ENCODE peak calls at places on chromosome 3, in nine cellular contexts. P is A549, E is HepG2, N is HCT116, W is K562, F is SK-N-SH, C is H1, D is GM12878, S is endothelial cell of umbilical vein. K is an unnamed sample.

GRCh38 chr3:81580399-81580798 is 181.0 kb downstream of the GBE1 start:
- DNase-seq in P (no peak), E (no peak), N (no peak), W (no peak), F (no peak), C (no peak), D (no peak), S (no peak), K (no peak)

GRCh38 chr3:114154321-114154821 is 24.5 kb downstream of the DRD3 start:
- DNase-seq in P (no peak), E (no peak), N (no peak), W (no peak), F (no peak), C (peak; percentile 84), D (no peak), S (no peak), K (no peak)

GRCh38 chr3:172044833-172045585 is 5.6 kb downstream of the FNDC3B start:
- DNase-seq in P (no peak), E (no peak), N (no peak), W (no peak), F (no peak), C (no peak), D (no peak), S (no peak), K (no peak)

GRCh38 chr3:14511623-14511965 is 28.5 kb downstream of the GRIP2 start:
- DNase-seq in P (no peak), E (no peak), N (no peak), W (no peak), F (peak; percentile 62), C (no peak), D (no peak), S (no peak), K (no peak)

GRCh38 chr3:133479895-133480669 is 80.2 kb downstream of the BFSP2 start:
- DNase-seq in P (no peak), E (peak; percentile 19), N (peak; percentile 79), W (no peak), F (no peak), C (no peak), D (peak; percentile 73), S (no peak), K (no peak)

GRCh38 chr3:67804089-67804488 is 149.7 kb upstream of the SUCLG2 start:
- DNase-seq in P (no peak), E (peak; percentile 16), N (no peak), W (no peak), F (no peak), C (no peak), D (no peak), S (no peak), K (peak; percentile 4)

GRCh38 chr3:47283596-47284364 is 1.0 kb downstream of the KLHL18 start:
- DNase-seq in P (peak; percentile 7), E (no peak), N (no peak), W (peak; percentile 42), F (peak; percentile 47), C (no peak), D (no peak), S (no peak), K (peak; percentile 60)

GRCh38 chr3:5202267-5202666 is 14.8 kb downstream of the EDEM1 start:
- DNase-seq in P (no peak), E (no peak), N (no peak), W (no peak), F (no peak), C (no peak), D (no peak), S (no peak), K (peak; percentile 50)

GRCh38 chr3:128424508-128425069 is 42.1 kb downstream of the DNAJB8 start:
- DNase-seq in P (no peak), E (no peak), N (peak; percentile 63), W (peak; percentile 41), F (no peak), C (no peak), D (no peak), S (peak; percentile 82), K (no peak)

GRCh38 chr3:66076861-66077495 is 38.3 kb upstream of the MAGI1 start:
- DNase-seq in P (no peak), E (no peak), N (no peak), W (no peak), F (peak; percentile 78), C (no peak), D (no peak), S (no peak), K (no peak)

GRCh38 chr3:13657660-13658435 is 108.9 kb downstream of the FBLN2 start:
- DNase-seq in P (peak; percentile 95), E (no peak), N (peak; percentile 26), W (peak; percentile 89), F (peak; percentile 92), C (no peak), D (no peak), S (peak; percentile 29), K (peak; percentile 47)

GRCh38 chr3:107064445-107065060 is 312.7 kb upstream of the CCDC54 start:
- DNase-seq in P (peak; percentile 62), E (peak; percentile 44), N (peak; percentile 57), W (peak; percentile 47), F (peak; percentile 50), C (peak; percentile 31), D (peak; percentile 25), S (peak; percentile 83), K (peak; percentile 72)

GRCh38 chr3:149736180-149737100 is 15.8 kb downstream of the COMMD2 start:
- DNase-seq in P (no peak), E (peak; percentile 67), N (peak; percentile 40), W (no peak), F (no peak), C (no peak), D (no peak), S (peak; percentile 29), K (no peak)

GRCh38 chr3:115999598-115999997 is 376.3 kb downstream of the GAP43 start:
- DNase-seq in P (no peak), E (no peak), N (no peak), W (no peak), F (no peak), C (no peak), D (no peak), S (no peak), K (no peak)

GRCh38 chr3:107198522-107199271 is 178.5 kb upstream of the CCDC54 start:
- DNase-seq in P (no peak), E (no peak), N (no peak), W (no peak), F (no peak), C (no peak), D (no peak), S (peak; percentile 22), K (no peak)

GRCh38 chr3:150242220-150242938 is 165.7 kb upstream of the TSC22D2 start:
- DNase-seq in P (no peak), E (no peak), N (no peak), W (no peak), F (no peak), C (no peak), D (no peak), S (no peak), K (no peak)

GRCh38 chr3:170642882-170643601 is 57.2 kb upstream of the SLC7A14 start:
- DNase-seq in P (no peak), E (no peak), N (no peak), W (no peak), F (no peak), C (no peak), D (no peak), S (no peak), K (no peak)

GRCh38 chr3:45574067-45574494 is 20.5 kb upstream of the LIMD1 start:
- DNase-seq in P (no peak), E (no peak), N (no peak), W (peak; percentile 79), F (no peak), C (no peak), D (no peak), S (no peak), K (no peak)
- H3K4me3 ChIP-seq in P (no peak overlapping the region), E (no peak overlapping the region), N (no peak overlapping the region), W (no peak overlapping the region), F (no peak overlapping the region), C (no peak overlapping the region), D (no peak overlapping the region), S (no peak overlapping the region), K (no peak overlapping the region)

GRCh38 chr3:141384157-141384556 is 15.9 kb downstream of the ZBTB38 start:
- DNase-seq in P (no peak), E (no peak), N (no peak), W (no peak), F (no peak), C (no peak), D (no peak), S (no peak), K (no peak)
- TF ChIP-seq MAX in P (no peak), E (no peak), N (no peak), W (no peak), F (no peak), C (no peak), D (no peak), S (no peak), K (no peak)

GRCh38 chr3:123660900-123661299 is 76.0 kb upstream of the HACD2 start:
- DNase-seq in P (no peak), E (no peak), N (no peak), W (no peak), F (peak; percentile 75), C (no peak), D (no peak), S (peak; percentile 89), K (no peak)
- H3K4me3 ChIP-seq in P (no peak overlapping the region), E (no peak overlapping the region), N (no peak overlapping the region), W (no peak overlapping the region), F (no peak overlapping the region), C (no peak overlapping the region), D (no peak overlapping the region), S (no peak overlapping the region), K (no peak overlapping the region)

DNA sequence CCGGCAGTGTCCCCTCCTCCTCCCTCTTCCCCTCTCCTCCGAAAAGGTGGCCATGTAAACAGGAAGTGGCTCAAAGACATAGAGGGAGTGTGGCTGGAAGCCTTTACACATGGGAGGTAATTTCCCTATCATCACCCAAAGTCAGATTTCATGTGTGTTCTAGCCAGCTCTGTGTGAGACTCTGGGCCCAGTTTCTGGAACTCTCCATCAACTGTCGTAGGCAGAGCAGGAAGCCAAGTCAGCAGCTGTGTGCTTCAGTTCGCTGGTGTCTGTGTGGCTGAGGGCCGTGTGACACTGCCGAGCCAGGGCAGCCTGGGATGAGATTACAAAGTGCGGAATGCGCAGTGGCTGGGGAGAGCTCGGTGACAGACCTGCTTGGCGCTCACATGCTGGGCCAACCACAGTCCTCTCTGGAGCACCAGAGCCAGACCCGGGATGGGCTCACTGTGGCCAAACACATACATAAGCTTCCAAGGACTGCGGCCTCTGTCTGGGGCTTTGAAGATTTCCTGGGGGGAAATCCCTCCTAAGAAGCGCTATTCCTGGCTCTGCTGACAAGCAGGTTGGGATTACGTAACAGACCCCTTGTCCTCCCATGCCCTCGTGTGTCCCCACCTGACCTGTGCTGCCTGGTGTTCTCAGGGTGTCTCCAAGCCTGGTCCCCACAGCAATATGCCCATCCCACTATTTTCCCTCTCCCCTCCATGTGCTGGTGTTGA is 50.7 kb downstream of the UMPS start:
- DNase-seq in P (no peak), E (no peak), N (no peak), W (no peak), F (peak; percentile 41), C (no peak), D (no peak), S (peak; percentile 43), K (peak; percentile 22)
- TF ChIP-seq MAX in P (no peak), E (no peak), N (no peak), W (no peak), F (no peak), C (no peak), D (no peak), S (no peak), K (no peak)

K was measured in NB4.